ENCODE peak calls at places on chromosomes 6 and 20, in ten cellular contexts. K is body of pancreas, N is HFFc6, P is H9, H is lower leg skin, F is A549, X is H1, G is endothelial cell, Z is neural crest cell, L is GM23338. Y is an unnamed sample.

GRCh38 chr20:7798176-7798575 is 142.1 kb downstream of the HAO1 start:
- DNase-seq in K (no peak), G (no peak), Z (no peak), P (no peak), X (no peak), F (no peak), H (no peak), L (no peak), N (no peak), Y (no peak)

GRCh38 chr6:52285174-52286068 is 879 bp upstream of the MCM3 start:
- DNase-seq in L (peak; percentile 28), N (peak; percentile 8), K (no peak), X (no peak), H (no peak), P (no peak), G (no peak), Z (no peak), F (no peak), Y (no peak)

GRCh38 chr6:145070791-145071190 is 664.5 kb downstream of the EPM2A start:
- DNase-seq in P (no peak), Z (no peak), K (no peak), F (no peak), X (no peak), H (no peak), G (no peak), N (peak; percentile 94), L (no peak), Y (no peak)

GRCh38 chr6:44806656-44807055 is 419.1 kb downstream of the CDC5L start:
- DNase-seq in X (no peak), K (no peak), P (no peak), L (no peak), Z (no peak), F (no peak), G (no peak), N (no peak), H (no peak), Y (no peak)

GRCh38 chr6:147285087-147285855 is 81.1 kb downstream of the STXBP5 start:
- DNase-seq in F (peak; percentile 5), G (no peak), K (no peak), Z (no peak), N (peak; percentile 54), X (no peak), P (no peak), H (no peak), L (peak; percentile 68), Y (no peak)

GRCh38 chr6:4971851-4972250 is 32.0 kb downstream of the RPP40 start:
- DNase-seq in K (no peak), F (no peak), L (no peak), X (no peak), P (no peak), G (no peak), N (no peak), H (peak; percentile 72), Z (no peak), Y (no peak)

GRCh38 chr6:33312361-33313104 is 1.3 kb downstream of the TAPBP start:
- DNase-seq in G (peak; percentile 33), X (no peak), H (peak; percentile 91), P (peak; percentile 94), N (peak; percentile 55), K (peak; percentile 88), F (peak; percentile 85), Z (no peak), L (peak; percentile 97), Y (peak; percentile 32)

GRCh38 chr6:157602521-157603288 is 220.3 kb upstream of the SNX9 start:
- DNase-seq in N (no peak), Z (no peak), K (no peak), F (no peak), P (no peak), X (no peak), L (no peak), H (peak; percentile 68), G (no peak), Y (no peak)

GRCh38 chr20:41649489-41649888 is 31.3 kb upstream of the CHD6 start:
- DNase-seq in Z (no peak), G (no peak), P (no peak), F (no peak), L (no peak), H (no peak), X (no peak), K (no peak), N (no peak), Y (no peak)

GRCh38 chr6:129029778-129030177 is 146.8 kb downstream of the LAMA2 start:
- DNase-seq in H (no peak), N (peak; percentile 8), X (no peak), F (no peak), K (no peak), P (no peak), L (peak; percentile 39), G (no peak), Z (no peak), Y (no peak)

GRCh38 chr6:56382416-56382940 is 135.1 kb upstream of the COL21A1 start:
- DNase-seq in Z (no peak), P (no peak), G (no peak), X (no peak), H (no peak), N (no peak), L (no peak), F (no peak), K (no peak), Y (no peak)

GRCh38 chr6:56536536-56536935 is 106.2 kb downstream of the DST start:
- DNase-seq in P (no peak), K (no peak), F (no peak), Z (no peak), L (no peak), H (no peak), N (no peak), X (no peak), G (no peak), Y (no peak)

GRCh38 chr20:46771195-46771588 is 61.7 kb downstream of the SLC2A10 start:
- DNase-seq in F (no peak), H (no peak), Z (no peak), P (no peak), L (no peak), G (no peak), N (no peak), K (no peak), X (no peak), Y (no peak)

GRCh38 chr6:18551228-18551627 is 164.1 kb downstream of the RNF144B start:
- DNase-seq in P (no peak), K (no peak), Z (no peak), H (no peak), G (no peak), L (no peak), N (peak; percentile 69), F (no peak), X (no peak), Y (no peak)

GRCh38 chr6:38213275-38213674 is 393.7 kb downstream of the ZFAND3 start:
- DNase-seq in P (no peak), X (no peak), G (no peak), Z (no peak), N (peak; percentile 1), F (no peak), L (no peak), H (no peak), K (no peak), Y (no peak)

GRCh38 chr6:118565317-118565960 is 17.3 kb downstream of the PLN start:
- DNase-seq in F (peak; percentile 3), L (peak; percentile 79), Z (no peak), K (no peak), N (no peak), H (no peak), P (no peak), X (no peak), G (no peak), Y (no peak)

GRCh38 chr6:15864033-15864707 is 201.3 kb upstream of the DTNBP1 start:
- DNase-seq in P (no peak), X (no peak), F (no peak), N (no peak), G (no peak), H (no peak), K (no peak), Z (no peak), L (no peak), Y (no peak)

GRCh38 chr6:7200598-7201443 is 93.1 kb downstream of the RREB1 start:
- DNase-seq in K (peak; percentile 90), H (no peak), F (no peak), P (no peak), Z (no peak), X (no peak), N (no peak), L (no peak), G (no peak), Y (no peak)
- TF ChIP-seq CTCF in K (peak; percentile 7), H (no peak), F (no peak), P (no peak), Z (no peak), X (no peak), N (no peak), L (no peak), G (no peak), Y (no peak)

GRCh38 chr20:57329608-57330221 is at the start of gene SPO11:
- DNase-seq in H (no peak), P (peak; percentile 75), K (no peak), G (peak; percentile 28), Z (peak; percentile 14), N (no peak), L (peak; percentile 91), X (peak; percentile 38), F (no peak), Y (no peak)
- TF ChIP-seq CTCF in H (no peak), P (peak; percentile 89), K (peak; percentile 16), G (peak; percentile 48), Z (peak; percentile 51), N (peak; percentile 19), L (peak; percentile 83), X (peak; percentile 90), F (no peak), Y (no peak)

GRCh38 chr6:161749576-161749975 is 475.7 kb upstream of the AGPAT4 start:
- DNase-seq in L (no peak), H (no peak), X (no peak), N (no peak), Z (no peak), P (no peak), F (no peak), G (no peak), K (no peak), Y (no peak)

GRCh38 chr6:161745128-161745527 is 471.3 kb upstream of the AGPAT4 start:
- DNase-seq in P (no peak), X (no peak), F (no peak), K (no peak), H (no peak), L (no peak), G (no peak), Z (no peak), N (no peak), Y (no peak)

GRCh38 chr6:161745594-161745993 is 471.7 kb upstream of the AGPAT4 start:
- DNase-seq in K (no peak), F (no peak), L (no peak), Z (no peak), P (no peak), N (no peak), H (no peak), G (no peak), X (no peak), Y (no peak)

GRCh38 chr6:161750677-161751076 is 476.8 kb upstream of the AGPAT4 start:
- DNase-seq in X (no peak), K (no peak), Z (no peak), G (no peak), H (no peak), P (no peak), F (no peak), N (no peak), L (no peak), Y (no peak)

GRCh38 chr6:161748535-161749386 is 474.9 kb upstream of the AGPAT4 start:
- DNase-seq in P (peak; percentile 89), G (peak; percentile 85), N (no peak), L (peak; percentile 96), H (no peak), Z (peak; percentile 80), K (peak; percentile 43), X (peak; percentile 72), F (peak; percentile 15), Y (peak; percentile 88)
- TF ChIP-seq CTCF in P (peak; percentile 87), G (peak; percentile 78), N (peak; percentile 39), L (peak; percentile 87), H (no peak), Z (peak; percentile 76), K (peak; percentile 38), X (peak; percentile 75), F (peak; percentile 30), Y (peak; percentile 93)

GRCh38 chr20:58651823-58652605 is 931 bp downstream of the STX16 start:
- DNase-seq in F (peak; percentile 72), X (peak; percentile 84), Z (no peak), K (peak; percentile 55), L (peak; percentile 97), G (peak; percentile 19), H (no peak), N (peak; percentile 53), P (peak; percentile 94), Y (no peak)
- TF ChIP-seq CTCF in F (no peak), X (no peak), Z (peak; percentile 27), K (no peak), L (no peak), G (no peak), H (no peak), N (no peak), P (no peak), Y (no peak)